ENCODE peak calls at places on chromosomes 5 and 9, in six cellular contexts. U is mucosa of descending colon, P is lower lobe of right lung, Q is fibroblast of lung, Z is MM.1S, E is cardiac fibroblast. H is an unnamed sample.

GRCh38 chr5:32193591-32193990 is 19.5 kb upstream of the GOLPH3 start:
- DNase-seq in U (peak), P (peak), Q (peak), Z (no peak), E (peak), H (peak)

GRCh38 chr5:97245371-97245770 is 62.3 kb upstream of the RIOK2 start:
- DNase-seq in U (no peak), P (no peak), Q (no peak), Z (no peak), E (no peak), H (no peak)

GRCh38 chr5:159780246-159780645 is 136.0 kb upstream of the ADRA1B start:
- DNase-seq in U (no peak), P (no peak), Q (no peak), Z (no peak), E (peak), H (no peak)

GRCh38 chr5:143657814-143658395 is 154.1 kb upstream of the HMHB1 start:
- DNase-seq in U (no peak), P (no peak), Q (peak), Z (no peak), E (peak), H (no peak)

GRCh38 chr9:33159760-33160127 is 7.4 kb downstream of the B4GALT1 start:
- DNase-seq in U (peak), P (peak), Q (peak), Z (peak), E (peak), H (peak)

GRCh38 chr5:1732955-1733354 is 66.7 kb downstream of the MRPL36 start:
- DNase-seq in U (no peak), P (peak), Q (no peak), Z (no peak), E (no peak), H (no peak)

GRCh38 chr9:106945727-106946690 is 83.0 kb downstream of the ZNF462 start:
- DNase-seq in U (no peak), P (no peak), Q (peak), Z (no peak), E (peak), H (peak)

GRCh38 chr5:153895266-153895665 is 143.4 kb downstream of the FAM114A2 start:
- DNase-seq in U (no peak), P (no peak), Q (no peak), Z (no peak), E (no peak), H (no peak)

GRCh38 chr5:54740141-54740540 is 222.6 kb downstream of the SNX18 start:
- DNase-seq in U (no peak), P (no peak), Q (no peak), Z (no peak), E (no peak), H (no peak)

GRCh38 chr5:80569961-80570786 is at the start of gene ANKRD34B:
- DNase-seq in U (peak), P (peak), Q (no peak), Z (peak), E (no peak), H (no peak)

GRCh38 chr9:135198889-135199288 is 111.4 kb downstream of the OLFM1 start:
- DNase-seq in U (no peak), P (no peak), Q (no peak), Z (no peak), E (no peak), H (no peak)

GRCh38 chr5:140312067-140312790 is 9.3 kb upstream of the PFDN1 start:
- DNase-seq in U (no peak), P (no peak), Q (peak), Z (no peak), E (peak), H (peak)

GRCh38 chr5:61486476-61486875 is 154.4 kb downstream of the ZSWIM6 start:
- DNase-seq in U (no peak), P (no peak), Q (no peak), Z (no peak), E (no peak), H (no peak)

GRCh38 chr5:143537056-143537455 is 133.6 kb upstream of the NR3C1 start:
- DNase-seq in U (no peak), P (no peak), Q (no peak), Z (no peak), E (no peak), H (no peak)

GRCh38 chr9:38443181-38443580 is 18.9 kb upstream of the IGFBPL1 start:
- DNase-seq in U (no peak), P (no peak), Q (no peak), Z (no peak), E (peak), H (no peak)

GRCh38 chr5:34991486-34992238 is 56.1 kb downstream of the AGXT2 start:
- DNase-seq in U (no peak), P (no peak), Q (peak), Z (no peak), E (peak), H (peak)

GRCh38 chr5:82365744-82366228 is 87.6 kb upstream of the RPS23 start:
- DNase-seq in U (no peak), P (no peak), Q (peak), Z (no peak), E (peak), H (peak)

GRCh38 chr9:85213650-85214607 is 527.8 kb downstream of the AGTPBP1 start:
- DNase-seq in U (no peak), P (no peak), Q (no peak), Z (no peak), E (no peak), H (no peak)

GRCh38 chr5:40410231-40410861 is 269.4 kb upstream of the PTGER4 start:
- DNase-seq in U (no peak), P (no peak), Q (peak), Z (no peak), E (peak), H (peak)

GRCh38 chr5:179526978-179527377 is 23.4 kb upstream of the RUFY1 start:
- DNase-seq in U (no peak), P (no peak), Q (peak), Z (no peak), E (no peak), H (no peak)

GRCh38 chr9:104872959-104873850 is 54.8 kb downstream of the ABCA1 start:
- DNase-seq in U (no peak), P (no peak), Q (peak), Z (no peak), E (peak), H (peak)

GRCh38 chr9:134204991-134205578 is 40.7 kb upstream of the RNU6ATAC start:
- DNase-seq in U (no peak), P (peak), Q (no peak), Z (no peak), E (peak), H (peak)

GRCh38 chr5:167726641-167727040 is 564.8 kb upstream of the WWC1 start:
- DNase-seq in U (no peak), P (no peak), Q (no peak), Z (no peak), E (no peak), H (no peak)

DNA sequence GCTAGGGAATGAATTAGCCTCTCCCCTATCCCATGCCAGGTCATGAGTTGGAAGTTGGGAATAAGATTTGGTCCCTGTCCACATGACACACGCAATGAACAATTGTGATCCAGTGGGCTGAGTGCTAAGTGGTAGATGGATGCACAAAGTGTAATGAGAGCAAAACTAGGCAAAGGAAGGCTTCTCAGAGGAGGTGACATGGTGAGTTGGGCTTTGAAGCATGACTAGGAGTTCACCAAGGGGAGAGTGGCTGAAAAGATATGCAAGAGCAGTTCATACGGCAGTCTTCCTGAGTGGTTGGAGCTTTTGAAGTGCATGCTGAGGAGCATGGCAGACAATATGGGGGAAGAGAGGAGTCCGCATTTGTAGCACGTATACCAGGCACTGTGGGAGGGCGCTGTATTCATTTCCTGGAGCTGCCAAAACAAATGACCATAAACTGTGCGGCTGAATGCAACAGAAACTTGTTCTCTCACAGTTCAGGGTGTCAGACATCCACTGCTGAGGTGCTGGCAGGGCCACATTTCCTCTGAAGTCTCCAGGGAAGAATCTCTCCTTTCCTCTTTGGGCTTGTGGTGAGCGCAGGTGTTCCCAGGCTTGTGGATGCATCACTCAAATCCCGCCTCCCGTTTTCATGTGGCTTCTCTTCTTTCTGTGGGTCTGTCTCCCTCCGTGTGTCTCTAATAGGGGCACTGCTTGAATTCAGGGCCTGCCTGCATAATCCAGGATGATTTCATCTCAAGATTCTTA is 49.5 kb downstream of the NSG2 start:
- DNase-seq in U (no peak), P (no peak), Q (no peak), Z (no peak), E (no peak), H (no peak)
- TF ChIP-seq CTCF in U (no peak), P (no peak), Q (no peak), Z (no peak), E (no peak), H (no peak)

DNA sequence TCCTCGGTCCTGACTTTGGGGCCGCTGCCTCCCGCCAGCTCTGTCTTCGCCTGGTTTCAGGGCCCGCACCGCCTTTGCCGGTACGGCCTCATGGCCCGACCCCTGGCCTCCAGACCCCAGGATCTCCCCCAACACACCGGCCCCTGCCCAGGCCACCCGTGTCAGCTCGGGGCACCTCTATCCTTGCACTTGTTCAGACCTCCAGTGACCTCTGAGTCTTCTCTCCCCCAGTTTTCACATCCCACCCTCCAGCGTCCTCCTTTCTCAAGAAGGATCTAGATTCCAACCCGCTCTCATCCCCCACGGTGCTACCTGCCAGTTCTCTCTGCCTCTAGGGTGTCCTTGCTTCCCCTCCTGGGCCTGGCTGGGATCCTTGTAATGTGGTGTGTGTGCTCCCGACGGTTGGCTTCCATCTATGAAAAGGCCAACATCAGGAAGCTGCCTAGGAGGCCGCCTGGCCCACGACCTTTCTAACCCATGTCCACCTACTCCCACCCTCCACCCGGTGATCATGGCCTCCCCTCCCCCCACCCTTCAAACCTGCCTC is 61.1 kb downstream of the SPATA31C2 start:
- DNase-seq in U (no peak), P (no peak), Q (no peak), Z (no peak), E (no peak), H (no peak)
- H3K4me3 ChIP-seq in U (no peak), P (peak), Q (no peak), Z (no peak), E (peak), H (peak)

DNA sequence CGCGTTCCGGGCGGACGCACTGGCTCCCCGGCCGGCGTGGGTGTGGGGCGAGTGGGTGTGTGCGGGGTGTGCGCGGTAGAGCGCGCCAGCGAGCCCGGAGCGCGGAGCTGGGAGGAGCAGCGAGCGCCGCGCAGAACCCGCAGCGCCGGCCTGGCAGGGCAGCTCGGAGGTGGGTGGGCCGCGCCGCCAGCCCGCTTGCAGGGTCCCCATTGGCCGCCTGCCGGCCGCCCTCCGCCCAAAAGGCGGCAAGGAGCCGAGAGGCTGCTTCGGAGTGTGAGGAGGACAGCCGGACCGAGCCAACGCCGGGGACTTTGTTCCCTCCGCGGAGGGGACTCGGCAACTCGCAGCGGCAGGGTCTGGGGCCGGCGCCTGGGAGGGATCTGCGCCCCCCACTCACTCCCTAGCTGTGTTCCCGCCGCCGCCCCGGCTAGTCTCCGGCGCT is at the start of gene DAPK1:
- DNase-seq in U (peak), P (peak), Q (peak), Z (peak), E (peak), H (peak)
- TF ChIP-seq CTCF in U (no peak), P (peak), Q (no peak), Z (peak), E (no peak), H (no peak)

GRCh38 chr5:13814293-13814692 is 130.2 kb downstream of the DNAH5 start:
- DNase-seq in U (no peak), P (no peak), Q (no peak), Z (no peak), E (no peak), H (peak)

GRCh38 chr5:13809921-13810320 is 134.6 kb downstream of the DNAH5 start:
- DNase-seq in U (no peak), P (no peak), Q (no peak), Z (no peak), E (no peak), H (no peak)
- H3K4me3 ChIP-seq in U (no peak), P (no peak), Q (no peak), Z (no peak), E (no peak), H (no peak)

DNA sequence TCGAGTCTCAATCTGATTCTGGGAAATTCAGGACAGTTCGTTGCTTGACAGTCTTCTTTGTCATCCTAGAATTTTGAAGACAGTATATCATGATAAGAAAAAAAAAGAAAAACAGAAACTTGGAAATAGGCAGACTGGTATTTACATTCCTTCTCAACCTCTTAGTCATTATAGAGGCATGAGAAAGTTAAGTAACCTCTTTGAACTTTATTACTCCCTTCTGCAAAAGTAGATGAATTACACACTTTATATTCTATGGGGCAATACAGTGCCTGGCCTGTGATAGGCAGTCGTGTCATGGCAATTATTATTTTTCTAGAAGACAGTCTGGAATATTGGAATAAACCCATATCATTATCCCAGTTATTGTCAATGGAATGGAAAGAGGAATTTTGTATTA is 828.9 kb downstream of the TLR4 start:
- DNase-seq in U (no peak), P (no peak), Q (no peak), Z (no peak), E (peak), H (peak)
- TF ChIP-seq CTCF in U (no peak), P (no peak), Q (no peak), Z (no peak), E (no peak), H (no peak)

GRCh38 chr5:135535420-135535819 is 344 bp downstream of the NEUROG1 start:
- DNase-seq in U (no peak), P (no peak), Q (no peak), Z (no peak), E (peak), H (no peak)

GRCh38 chr5:135533794-135534193 is 2.0 kb downstream of the NEUROG1 start:
- DNase-seq in U (no peak), P (no peak), Q (no peak), Z (no peak), E (no peak), H (no peak)

GRCh38 chr5:135535820-135536801 is at the start of gene NEUROG1:
- DNase-seq in U (peak), P (no peak), Q (no peak), Z (no peak), E (no peak), H (no peak)

GRCh38 chr5:135533346-135533745 is 2.4 kb downstream of the NEUROG1 start:
- DNase-seq in U (no peak), P (no peak), Q (no peak), Z (no peak), E (no peak), H (no peak)

DNA sequence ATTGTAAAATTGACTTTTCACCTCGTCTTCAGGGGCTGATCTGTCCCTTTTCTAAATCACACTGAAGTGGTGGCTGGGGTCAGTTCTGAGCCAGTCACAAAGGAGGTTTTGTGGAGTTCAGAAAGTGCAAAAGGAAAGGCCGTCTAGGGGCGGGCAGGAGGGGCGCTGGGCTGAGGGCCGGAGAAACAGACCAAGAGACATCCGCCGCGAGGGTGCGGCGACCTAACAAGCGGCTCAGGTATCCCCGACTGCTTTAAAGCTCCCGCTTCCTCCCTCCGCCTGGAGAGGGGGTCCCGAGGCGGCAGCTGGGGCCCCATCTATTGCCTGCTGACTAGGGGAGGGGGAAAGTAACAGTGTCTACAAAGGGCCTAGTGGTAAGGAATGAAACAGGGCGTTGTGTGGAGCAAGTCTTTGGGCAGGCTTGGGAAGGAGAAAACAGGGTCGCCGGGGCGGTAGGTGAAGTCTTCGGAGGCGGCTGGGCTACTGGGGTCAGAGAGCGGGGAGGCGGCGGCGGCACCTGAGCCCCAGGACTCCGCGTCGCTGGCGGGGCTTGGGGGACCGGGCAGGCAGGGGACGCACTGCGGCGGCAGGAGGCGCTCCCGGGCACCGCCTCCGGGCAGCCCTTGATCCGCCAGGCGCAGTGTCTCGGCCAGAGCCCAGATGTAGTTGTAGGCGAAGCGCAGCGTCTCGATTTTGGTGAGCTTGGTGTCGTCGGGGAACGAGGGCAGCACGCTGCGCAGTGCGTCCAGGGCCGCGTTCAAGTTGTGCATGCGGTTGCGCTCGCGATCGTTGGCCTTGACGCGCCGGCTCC is 950 bp downstream of the NEUROG1 start:
- DNase-seq in U (no peak), P (no peak), Q (no peak), Z (no peak), E (no peak), H (no peak)
- H3K4me3 ChIP-seq in U (no peak), P (peak), Q (no peak), Z (no peak), E (no peak), H (no peak)

DNA sequence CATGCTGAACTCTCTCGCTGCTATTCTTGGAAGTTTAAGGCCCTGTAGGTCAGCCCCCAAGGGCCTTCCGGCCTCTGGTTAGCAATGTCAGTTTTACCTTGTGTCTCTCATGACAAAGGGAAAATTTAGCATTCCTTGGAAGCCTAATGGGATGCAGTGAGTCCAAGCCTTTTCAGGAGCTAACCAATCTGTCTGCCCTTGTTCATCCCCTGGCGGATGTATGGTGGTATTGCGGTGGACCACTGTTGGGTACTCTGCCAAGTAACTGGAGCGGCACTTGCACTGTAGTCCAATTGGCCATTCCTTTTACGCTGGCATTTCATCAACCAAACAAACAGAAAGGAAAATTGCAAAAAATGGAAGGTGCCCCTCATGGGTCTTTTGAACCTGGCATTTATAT is 318.4 kb upstream of the NMUR2 start:
- DNase-seq in U (no peak), P (no peak), Q (no peak), Z (no peak), E (no peak), H (no peak)
- TF ChIP-seq CTCF in U (no peak), P (no peak), Q (no peak), Z (no peak), E (no peak), H (no peak)

DNA sequence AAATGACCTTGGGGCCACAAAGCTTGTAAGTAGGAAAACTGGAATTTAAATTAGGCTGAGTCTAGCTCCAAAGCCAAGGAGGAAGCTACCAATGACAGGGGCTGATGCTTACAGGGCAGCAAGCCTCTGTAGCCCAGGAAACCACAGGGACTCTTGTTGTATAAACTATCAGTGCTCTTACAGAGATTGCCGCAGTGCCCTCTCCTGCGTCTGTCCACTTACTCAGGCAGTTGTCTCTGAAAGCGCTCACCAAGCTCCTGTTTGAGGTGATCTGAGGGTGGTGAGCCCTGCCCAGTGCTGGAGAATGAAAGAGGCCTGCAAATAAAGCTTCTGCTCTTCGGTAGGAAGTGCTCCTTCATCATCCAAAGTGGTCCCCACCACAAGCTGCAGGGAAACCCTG is 498.8 kb downstream of the ARHGEF28 start:
- DNase-seq in U (no peak), P (no peak), Q (no peak), Z (no peak), E (no peak), H (no peak)
- H3K4me3 ChIP-seq in U (no peak), P (no peak), Q (no peak), Z (no peak), E (no peak), H (no peak)